ENCODE peak calls at places on chromosomes 16 and 17, in nine cellular contexts. S, Q, K, U, C, R, P, O and L are unnamed samples.

GRCh38 chr16:55465077-55465896 is 13.7 kb upstream of the MMP2 start:
- DNase-seq in O (peak; percentile 90), S (peak; percentile 71), C (peak; percentile 70), U (peak; percentile 79), P (peak; percentile 86), K (peak; percentile 78), Q (peak; percentile 87), R (peak; percentile 88), L (peak; percentile 86)

GRCh38 chr16:49701867-49702494 is 153.9 kb downstream of the ZNF423 start:
- DNase-seq in O (peak; percentile 96), R (peak; percentile 70), P (peak; percentile 87), Q (no peak), K (no peak), C (no peak), U (peak; percentile 62), S (no peak), L (peak; percentile 99)

GRCh38 chr17:8426094-8426720 is 9.5 kb upstream of the NDEL1 start:
- DNase-seq in Q (no peak), U (no peak), P (no peak), C (no peak), O (no peak), K (no peak), R (no peak), S (no peak), L (no peak)

GRCh38 chr17:7922499-7923289 is 6.6 kb upstream of the RNF227 start:
- DNase-seq in P (peak; percentile 88), K (peak; percentile 87), O (peak; percentile 85), C (peak; percentile 81), Q (peak; percentile 79), U (peak; percentile 76), S (peak; percentile 78), R (peak; percentile 88), L (peak; percentile 35)

GRCh38 chr17:42236760-42237159 is 39.4 kb downstream of the STAT5B start:
- DNase-seq in O (no peak), Q (no peak), K (no peak), R (no peak), S (no peak), U (no peak), C (no peak), P (no peak), L (no peak)

GRCh38 chr17:80622170-80622466 is 77.5 kb downstream of the RPTOR start:
- DNase-seq in R (no peak), K (no peak), C (no peak), S (no peak), U (no peak), P (no peak), O (no peak), Q (no peak), L (no peak)

GRCh38 chr16:24188143-24188542 is 68.0 kb upstream of the CACNG3 start:
- DNase-seq in C (no peak), O (no peak), P (no peak), Q (no peak), S (no peak), K (no peak), R (no peak), U (no peak), L (peak; percentile 56)

GRCh38 chr17:55793272-55793671 is 42.4 kb downstream of the PCTP start:
- DNase-seq in C (no peak), S (no peak), R (no peak), O (no peak), P (no peak), Q (no peak), U (no peak), K (no peak), L (no peak)

GRCh38 chr17:2137342-2138098 is 82.6 kb downstream of the HIC1 start:
- DNase-seq in S (no peak), K (no peak), R (no peak), U (peak; percentile 48), C (no peak), Q (peak; percentile 45), O (no peak), P (no peak), L (peak; percentile 88)

GRCh38 chr17:57918017-57918895 is 37.0 kb downstream of the CUEDC1 start:
- DNase-seq in Q (no peak), S (no peak), K (no peak), R (no peak), C (no peak), U (no peak), O (no peak), P (no peak), L (no peak)

GRCh38 chr16:35492225-35492624 is 2032.8 kb downstream of the TP53TG3F start:
- DNase-seq in S (no peak), P (no peak), Q (no peak), O (peak; percentile 7), K (no peak), U (no peak), R (no peak), C (no peak), L (no peak)

GRCh38 chr17:53217311-53217710 is 605.4 kb upstream of the KIF2B start:
- DNase-seq in O (no peak), C (no peak), K (no peak), Q (no peak), P (no peak), R (no peak), U (no peak), S (no peak), L (no peak)

GRCh38 chr17:7745748-7746470 is 28.4 kb downstream of the DNAH2 start:
- DNase-seq in K (no peak), S (no peak), U (no peak), C (no peak), Q (peak; percentile 86), R (no peak), P (no peak), O (no peak), L (peak; percentile 82)

GRCh38 chr17:55648086-55648485 is 74.6 kb downstream of the TMEM100 start:
- DNase-seq in K (no peak), R (no peak), S (no peak), P (no peak), U (no peak), Q (no peak), O (no peak), C (no peak), L (peak; percentile 57)

GRCh38 chr16:9258423-9259051 is 167.1 kb downstream of the HAPSTR1 start:
- DNase-seq in R (peak; percentile 17), U (no peak), S (no peak), Q (peak; percentile 50), C (no peak), P (peak; percentile 21), O (peak; percentile 38), K (peak; percentile 29), L (peak; percentile 68)

GRCh38 chr17:71180801-71181385 is 939.9 kb upstream of the SOX9 start:
- DNase-seq in K (no peak), C (no peak), P (no peak), O (peak; percentile 76), U (no peak), S (no peak), Q (no peak), R (no peak), L (no peak)

GRCh38 chr17:36706437-36706731 is 105.0 kb downstream of the MRM1 start:
- DNase-seq in O (no peak), Q (no peak), P (no peak), S (no peak), K (no peak), U (no peak), C (no peak), R (no peak), L (no peak)

GRCh38 chr17:60941028-60941427 is 263.4 kb downstream of the BCAS3 start:
- DNase-seq in Q (no peak), R (no peak), K (no peak), C (no peak), U (peak; percentile 30), O (peak; percentile 34), P (peak; percentile 54), S (no peak), L (no peak)

GRCh38 chr16:50688867-50689266 is 4.5 kb upstream of the NOD2 start:
- DNase-seq in K (no peak), Q (no peak), O (no peak), P (no peak), R (no peak), U (no peak), S (no peak), C (no peak), L (no peak)

GRCh38 chr17:83189673-83190385 is 110.4 kb downstream of the METRNL start:
- DNase-seq in K (no peak), C (no peak), R (peak; percentile 41), Q (no peak), O (no peak), S (no peak), P (peak; percentile 45), U (no peak), L (no peak)

GRCh38 chr16:53901396-53901795 is 197.4 kb downstream of the FTO start:
- DNase-seq in S (no peak), C (no peak), K (no peak), P (no peak), U (no peak), O (no peak), R (no peak), Q (no peak), L (no peak)

GRCh38 chr16:3793161-3793576 is 75.8 kb upstream of the TRAP1 start:
- DNase-seq in C (no peak), P (peak; percentile 62), Q (no peak), K (no peak), R (no peak), S (no peak), U (peak; percentile 68), O (no peak), L (no peak)

GRCh38 chr16:49643429-49644142 is 212.3 kb downstream of the ZNF423 start:
- DNase-seq in C (no peak), Q (no peak), R (no peak), S (no peak), U (no peak), O (no peak), K (no peak), P (no peak), L (peak; percentile 51)

GRCh38 chr16:9003322-9003721 is 39.6 kb upstream of the USP7 start:
- DNase-seq in U (no peak), R (no peak), Q (no peak), S (no peak), K (no peak), P (no peak), C (no peak), O (peak; percentile 79), L (no peak)

GRCh38 chr16:57984443-57985203 is 13.7 kb upstream of the CNGB1 start:
- DNase-seq in R (peak; percentile 87), O (no peak), C (peak; percentile 89), P (peak; percentile 90), Q (peak; percentile 34), K (peak; percentile 93), U (peak; percentile 63), S (peak; percentile 92), L (peak; percentile 97)

GRCh38 chr17:17125136-17126084 is 80.7 kb downstream of the PLD6 start:
- DNase-seq in P (no peak), K (no peak), O (peak; percentile 80), S (no peak), Q (no peak), C (no peak), R (no peak), U (no peak), L (peak; percentile 14)

GRCh38 chr16:88516666-88517065 is 53.5 kb upstream of the ZC3H18 start:
- DNase-seq in R (no peak), S (no peak), P (no peak), U (no peak), K (no peak), Q (no peak), C (no peak), O (no peak), L (no peak)

GRCh38 chr16:48269011-48269410 is 21.7 kb upstream of the ABCC11 start:
- DNase-seq in K (no peak), P (no peak), O (no peak), S (no peak), C (no peak), R (no peak), U (no peak), Q (no peak), L (no peak)

GRCh38 chr16:84839054-84839453 is 19.3 kb downstream of the CRISPLD2 start:
- DNase-seq in U (peak; percentile 51), K (no peak), C (no peak), P (no peak), S (no peak), O (no peak), Q (peak; percentile 85), R (no peak), L (no peak)

GRCh38 chr17:28405632-28406477 is at the start of gene SLC46A1:
- DNase-seq in S (peak; percentile 16), C (peak; percentile 62), R (peak; percentile 70), P (peak; percentile 75), Q (peak; percentile 53), O (peak; percentile 85), U (no peak), K (peak; percentile 78), L (peak; percentile 62)